ENCODE peak calls at places on chromosomes 16 and 17, in five cellular contexts. S is fibroblast of mammary gland; M is foreskin fibroblast; K is AG04450; G is CD4-positive, alpha-beta memory T cell. E is an unnamed sample.

GRCh38 chr17:72719582-72720493 is 372.6 kb downstream of the SLC39A11 start:
- DNase-seq in M (no peak), S (no peak), K (no peak), G (peak), E (no peak)

GRCh38 chr16:74800216-74800871 is 25.7 kb upstream of the FA2H start:
- DNase-seq in M (no peak), K (no peak), G (no peak), S (no peak), E (no peak)

GRCh38 chr16:3662601-3663000 is 8.1 kb downstream of the DNASE1 start:
- DNase-seq in K (no peak), M (no peak), S (no peak), G (no peak), E (no peak)

GRCh38 chr16:730666-731509 is 4.0 kb downstream of the HAGHL start:
- DNase-seq in K (no peak), G (no peak), M (no peak), S (no peak), E (no peak)

GRCh38 chr17:14886200-14886739 is 378.9 kb downstream of the PMP22 start:
- DNase-seq in K (no peak), S (peak), M (no peak), G (no peak), E (no peak)

GRCh38 chr17:18976201-18976600 is 24.2 kb downstream of the SLC5A10 start:
- DNase-seq in S (no peak), G (no peak), M (no peak), K (no peak), E (no peak)

GRCh38 chr16:64094170-64094960 is 1027.5 kb downstream of the CDH11 start:
- DNase-seq in M (peak), S (peak), G (no peak), K (no peak), E (no peak)

GRCh38 chr17:67274466-67274865 is 29.5 kb upstream of the HELZ start:
- DNase-seq in M (no peak), S (no peak), G (no peak), K (no peak), E (no peak)

GRCh38 chr16:84720180-84720579 is 20.4 kb downstream of the USP10 start:
- DNase-seq in M (peak), K (no peak), S (peak), G (no peak), E (peak)

GRCh38 chr16:57993452-57993851 is 7.0 kb downstream of the ZNF319 start:
- DNase-seq in M (no peak), K (no peak), S (no peak), G (no peak), E (no peak)

GRCh38 chr17:6701719-6702118 is 11.4 kb downstream of the SLC13A5 start:
- DNase-seq in K (no peak), M (no peak), G (no peak), S (peak), E (peak)

GRCh38 chr17:9643611-9644010 is 1.7 kb upstream of the USP43 start:
- DNase-seq in G (no peak), K (no peak), S (no peak), M (no peak), E (no peak)

GRCh38 chr17:82882715-82883446 is 43.1 kb upstream of the ZNF750 start:
- DNase-seq in K (no peak), S (no peak), M (no peak), G (peak), E (peak)

GRCh38 chr17:61406871-61407210 is 7.2 kb downstream of the TBX2 start:
- DNase-seq in K (no peak), G (no peak), S (no peak), M (no peak), E (no peak)

GRCh38 chr17:37191219-37191618 is 184.6 kb upstream of the C17orf78 start:
- DNase-seq in G (no peak), S (peak), K (peak), M (peak), E (no peak)

GRCh38 chr16:76428858-76429257 is 151.7 kb downstream of the CNTNAP4 start:
- DNase-seq in S (peak), K (no peak), M (no peak), G (no peak), E (peak)

GRCh38 chr16:57245472-57246113 is 534 bp downstream of the ARL2BP start:
- DNase-seq in G (peak), M (no peak), K (no peak), S (peak), E (peak)

GRCh38 chr16:2388875-2389433 is 40.3 kb upstream of the CCNF start:
- DNase-seq in G (no peak), S (peak), K (peak), M (peak), E (no peak)

GRCh38 chr17:82836823-82837357 is 2.9 kb downstream of the ZNF750 start:
- DNase-seq in M (no peak), K (no peak), S (peak), G (no peak), E (no peak)

GRCh38 chr17:80872011-80872929 is 119.4 kb upstream of the CHMP6 start:
- DNase-seq in G (no peak), S (no peak), M (no peak), K (no peak), E (no peak)
- H3K4me3 ChIP-seq in G (peak), S (no peak), M (no peak), K (no peak), E (no peak)

GRCh38 chr16:27404163-27404823 is 2.3 kb downstream of the IL21R start:
- DNase-seq in M (no peak), G (no peak), K (no peak), S (no peak), E (no peak)

GRCh38 chr16:27403601-27403992 is 1.6 kb downstream of the IL21R start:
- DNase-seq in K (no peak), G (no peak), M (no peak), S (no peak), E (no peak)

GRCh38 chr16:27402569-27402963 is 592 bp downstream of the IL21R start:
- DNase-seq in K (no peak), G (no peak), M (no peak), S (no peak), E (no peak)

GRCh38 chr16:27401768-27402568 is at the start of gene IL21R:
- DNase-seq in S (peak), G (peak), K (no peak), M (peak), E (no peak)

DNA sequence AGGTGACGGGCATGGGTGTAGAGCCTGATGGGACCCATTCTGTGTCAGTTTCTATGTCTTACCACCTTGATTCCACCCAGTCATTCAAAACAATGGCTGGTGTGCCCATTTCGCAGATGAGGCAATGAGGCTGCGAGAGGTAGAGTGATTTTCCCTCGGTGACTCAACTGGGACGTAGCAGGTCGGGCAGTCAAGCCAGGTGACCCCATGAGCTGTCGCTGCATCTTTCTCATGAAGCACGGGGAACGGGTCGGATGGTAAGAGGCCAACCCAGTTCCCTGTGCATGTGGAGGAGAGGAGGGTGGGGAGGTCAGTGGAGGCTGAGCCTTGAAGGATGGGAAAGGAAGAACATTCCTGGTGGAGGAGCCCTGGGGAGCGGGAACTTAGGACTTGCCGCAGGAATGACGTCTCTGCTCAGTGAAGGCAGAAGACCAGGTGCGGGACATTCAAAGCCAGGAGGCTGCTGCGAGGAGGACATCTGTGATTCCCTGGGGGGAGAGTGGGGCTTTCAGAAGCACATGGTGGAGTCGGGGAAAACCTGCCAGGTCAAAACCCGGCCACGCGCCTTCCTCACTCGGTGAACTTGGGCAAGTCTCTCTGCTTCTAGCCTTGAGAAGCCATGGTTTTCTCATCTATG is 1.1 kb downstream of the IL21R start:
- DNase-seq in G (peak), M (no peak), S (no peak), K (no peak), E (no peak)
- H3K4me3 ChIP-seq in G (peak), M (no peak), S (no peak), K (no peak), E (no peak)

DNA sequence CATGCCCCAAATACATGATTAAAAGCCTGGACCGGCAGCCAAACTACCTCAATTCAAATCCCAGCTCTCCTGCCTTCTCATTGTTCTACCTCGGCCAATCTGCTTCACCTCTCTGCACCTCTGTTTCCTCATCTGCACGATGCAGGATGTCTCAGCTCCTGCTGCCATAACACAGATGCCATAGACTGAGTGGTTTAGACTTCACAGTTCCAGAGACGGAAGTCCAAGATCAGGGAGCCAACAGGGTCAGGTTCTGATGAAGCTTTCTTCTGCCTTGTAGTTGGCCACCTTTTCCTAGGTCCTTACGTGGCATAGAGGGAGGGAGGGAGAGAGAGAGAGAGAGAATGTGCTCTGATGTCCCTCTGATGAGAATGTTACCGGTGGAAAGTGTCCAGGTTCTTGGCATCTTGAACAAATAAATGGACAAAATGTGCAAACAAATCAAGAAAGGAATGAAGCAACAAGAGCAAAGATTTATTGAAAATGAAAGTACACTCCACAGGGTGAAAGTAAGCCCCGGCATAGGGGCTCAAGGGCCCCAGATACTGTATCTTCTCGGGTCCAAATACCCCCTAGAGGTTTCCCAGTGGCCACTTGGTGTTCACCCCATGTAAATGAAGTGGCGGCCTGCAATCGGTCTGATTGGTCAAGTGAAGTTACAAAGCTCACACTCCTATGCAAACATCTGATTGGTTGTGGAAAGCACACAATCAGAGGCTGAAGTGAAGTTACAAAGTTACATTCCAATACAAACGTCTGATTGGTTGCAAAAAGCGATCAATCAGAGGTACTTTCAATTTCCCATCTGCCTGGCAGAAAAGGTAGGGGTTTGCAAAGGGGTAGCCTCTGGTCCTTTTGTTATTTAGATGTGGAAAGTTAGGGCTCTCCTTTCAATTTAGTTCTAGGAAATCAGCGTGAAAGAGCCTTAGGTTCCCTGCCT is 43.3 kb upstream of the ZCCHC14 start:
- DNase-seq in G (no peak), S (no peak), K (no peak), M (no peak), E (no peak)
- H3K4me3 ChIP-seq in G (no peak), S (no peak), K (no peak), M (no peak), E (no peak)

GRCh38 chr16:21599994-21600773 is 807 bp downstream of the METTL9 start:
- DNase-seq in K (no peak), M (no peak), G (peak), S (peak), E (peak)

GRCh38 chr16:21602785-21603184 is 3.4 kb downstream of the METTL9 start:
- DNase-seq in K (no peak), G (no peak), M (no peak), S (no peak), E (no peak)

GRCh38 chr16:21599158-21599993 is at the start of gene METTL9:
- DNase-seq in M (peak), G (peak), S (peak), K (peak), E (peak)

GRCh38 chr16:21608647-21609328 is 9.4 kb downstream of the METTL9 start:
- DNase-seq in S (peak), M (no peak), G (no peak), K (no peak), E (no peak)

GRCh38 chr16:21603920-21604319 is 4.5 kb downstream of the METTL9 start:
- DNase-seq in G (no peak), K (no peak), M (no peak), S (peak), E (peak)
- H3K4me3 ChIP-seq in G (no peak), K (no peak), M (no peak), S (no peak), E (no peak)

GRCh38 chr16:79867425-79867997 is 267.0 kb upstream of the MAF start:
- DNase-seq in G (no peak), M (no peak), S (no peak), K (no peak), E (no peak)
- H3K4me3 ChIP-seq in G (no peak), M (no peak), S (no peak), K (no peak), E (no peak)

GRCh38 chr17:64016248-64016784 is 4.1 kb downstream of the ICAM2 start:
- DNase-seq in K (no peak), S (no peak), G (no peak), M (no peak), E (no peak)
- H3K4me3 ChIP-seq in K (no peak), S (no peak), G (peak), M (no peak), E (no peak)

GRCh38 chr16:66588981-66589713 is 9.9 kb downstream of the CMTM2 start:
- DNase-seq in G (peak), M (no peak), S (peak), K (no peak), E (no peak)

GRCh38 chr16:66585477-66586239 is 6.4 kb downstream of the CMTM2 start:
- DNase-seq in S (no peak), K (no peak), M (no peak), G (no peak), E (no peak)

GRCh38 chr16:66591018-66591417 is 11.8 kb downstream of the CMTM2 start:
- DNase-seq in K (no peak), S (no peak), G (no peak), M (no peak), E (no peak)

GRCh38 chr16:66590322-66590721 is 11.1 kb downstream of the CMTM2 start:
- DNase-seq in K (no peak), M (no peak), G (no peak), S (no peak), E (no peak)

GRCh38 chr16:66587881-66588600 is 8.8 kb downstream of the CMTM2 start:
- DNase-seq in M (no peak), K (no peak), S (no peak), G (no peak), E (no peak)
- H3K4me3 ChIP-seq in M (no peak), K (no peak), S (no peak), G (no peak), E (no peak)

DNA sequence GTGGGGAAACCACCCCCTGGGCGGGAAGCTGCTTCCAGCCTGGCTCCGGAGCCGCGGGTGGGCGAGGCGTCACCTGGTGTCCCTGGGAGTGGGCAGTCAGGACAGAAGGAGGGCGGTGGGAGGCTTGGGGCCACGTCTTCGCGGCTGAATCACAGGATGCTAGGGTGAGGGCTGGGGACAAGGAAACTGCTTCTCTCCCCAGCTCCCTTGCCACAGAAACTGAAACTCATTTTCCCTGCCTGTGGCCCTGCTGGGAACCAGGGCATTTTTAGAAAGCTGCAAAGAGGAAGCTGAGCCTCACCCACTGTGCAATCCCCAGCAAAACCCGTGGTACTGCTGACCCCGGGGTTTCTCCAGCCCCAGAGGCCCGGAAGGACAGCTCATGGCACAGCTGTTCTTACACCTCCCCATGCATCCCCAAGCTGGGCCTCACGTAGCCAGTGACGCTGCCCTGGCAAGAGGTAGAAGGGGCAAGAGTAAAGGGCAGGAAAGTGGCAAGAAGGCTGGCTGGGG is 8.2 kb downstream of the RHBDF2 start:
- DNase-seq in G (peak), K (peak), M (peak), S (peak), E (peak)
- H3K4me3 ChIP-seq in G (peak), K (peak), M (no peak), S (no peak), E (no peak)

E was measured in hepatocyte.